ENCODE peak calls at places on chromosome 19, in seven cellular contexts. One of them, this sample, is unnamed.

GRCh38 chr19:52638601-52639000 is 446 bp upstream of the ZNF83 start:
- DNase-seq in DND-41: no peak
- DNase-seq in cardiac fibroblast: no peak
- DNase-seq in fibroblast of lung: peak; percentile 74
- DNase-seq in GOT3: no peak
- DNase-seq in IMR-90: peak; percentile 69
- DNase-seq in NCI-H446 treated with DMSO at 0.1 percent for 48 hours: no peak
- DNase-seq in this sample: peak; percentile 53

GRCh38 chr19:53521373-53522202 is 16.4 kb upstream of the ZNF331 start:
- DNase-seq in DND-41: no peak
- DNase-seq in cardiac fibroblast: no peak
- DNase-seq in fibroblast of lung: no peak
- DNase-seq in GOT3: no peak
- DNase-seq in IMR-90: no peak
- DNase-seq in NCI-H446 treated with DMSO at 0.1 percent for 48 hours: no peak
- DNase-seq in this sample: no peak

GRCh38 chr19:6648141-6648715 is 21.7 kb downstream of the TNFSF14 start:
- DNase-seq in DND-41: no peak
- DNase-seq in cardiac fibroblast: no peak
- DNase-seq in fibroblast of lung: no peak
- DNase-seq in GOT3: no peak
- DNase-seq in IMR-90: no peak
- DNase-seq in NCI-H446 treated with DMSO at 0.1 percent for 48 hours: no peak
- DNase-seq in this sample: no peak

GRCh38 chr19:13526552-13526951 is 20.3 kb upstream of the CACNA1A start:
- DNase-seq in DND-41: peak; percentile 37
- DNase-seq in cardiac fibroblast: peak; percentile 3
- DNase-seq in fibroblast of lung: peak; percentile 1
- DNase-seq in GOT3: no peak
- DNase-seq in IMR-90: peak; percentile 18
- DNase-seq in NCI-H446 treated with DMSO at 0.1 percent for 48 hours: no peak
- DNase-seq in this sample: no peak

GRCh38 chr19:16521715-16522289 is 20.4 kb downstream of the CHERP start:
- DNase-seq in DND-41: no peak
- DNase-seq in cardiac fibroblast: no peak
- DNase-seq in fibroblast of lung: no peak
- DNase-seq in GOT3: no peak
- DNase-seq in IMR-90: no peak
- DNase-seq in NCI-H446 treated with DMSO at 0.1 percent for 48 hours: no peak
- DNase-seq in this sample: no peak

GRCh38 chr19:19061491-19061890 is 2.3 kb upstream of the SLC25A42 start:
- DNase-seq in DND-41: no peak
- DNase-seq in cardiac fibroblast: no peak
- DNase-seq in fibroblast of lung: no peak
- DNase-seq in GOT3: no peak
- DNase-seq in IMR-90: no peak
- DNase-seq in NCI-H446 treated with DMSO at 0.1 percent for 48 hours: no peak
- DNase-seq in this sample: no peak

GRCh38 chr19:10295305-10295846 is 5.6 kb downstream of the ICAM5 start:
- DNase-seq in DND-41: no peak
- DNase-seq in cardiac fibroblast: peak; percentile 42
- DNase-seq in fibroblast of lung: no peak
- DNase-seq in GOT3: no peak
- DNase-seq in IMR-90: no peak
- DNase-seq in NCI-H446 treated with DMSO at 0.1 percent for 48 hours: no peak
- DNase-seq in this sample: no peak

GRCh38 chr19:56839665-56840451 is 668 bp downstream of the PEG3 start:
- DNase-seq in DND-41: no peak
- DNase-seq in cardiac fibroblast: peak; percentile 94
- DNase-seq in fibroblast of lung: peak; percentile 18
- DNase-seq in GOT3: no peak
- DNase-seq in IMR-90: no peak
- DNase-seq in NCI-H446 treated with DMSO at 0.1 percent for 48 hours: no peak
- DNase-seq in this sample: no peak

GRCh38 chr19:35908010-35908441 is at the start of gene TYROBP:
- DNase-seq in DND-41: no peak
- DNase-seq in cardiac fibroblast: no peak
- DNase-seq in fibroblast of lung: no peak
- DNase-seq in GOT3: no peak
- DNase-seq in IMR-90: no peak
- DNase-seq in NCI-H446 treated with DMSO at 0.1 percent for 48 hours: no peak
- DNase-seq in this sample: no peak

GRCh38 chr19:2249010-2249866 is at the start of gene AMH:
- DNase-seq in DND-41: no peak
- DNase-seq in cardiac fibroblast: no peak
- DNase-seq in fibroblast of lung: no peak
- DNase-seq in GOT3: no peak
- DNase-seq in IMR-90: no peak
- DNase-seq in NCI-H446 treated with DMSO at 0.1 percent for 48 hours: no peak
- DNase-seq in this sample: no peak

GRCh38 chr19:5624741-5625140 is 1.9 kb downstream of the SAFB start:
- DNase-seq in DND-41: no peak
- DNase-seq in cardiac fibroblast: no peak
- DNase-seq in fibroblast of lung: no peak
- DNase-seq in GOT3: no peak
- DNase-seq in IMR-90: no peak
- DNase-seq in NCI-H446 treated with DMSO at 0.1 percent for 48 hours: no peak
- DNase-seq in this sample: no peak

GRCh38 chr19:42132851-42133528 is 744 bp upstream of the POU2F2 start:
- DNase-seq in DND-41: peak; percentile 83
- DNase-seq in cardiac fibroblast: peak; percentile 40
- DNase-seq in fibroblast of lung: no peak
- DNase-seq in GOT3: no peak
- DNase-seq in IMR-90: no peak
- DNase-seq in NCI-H446 treated with DMSO at 0.1 percent for 48 hours: peak; percentile 8
- DNase-seq in this sample: peak; percentile 79

GRCh38 chr19:47652285-47652684 is 43.4 kb downstream of the BICRA start:
- DNase-seq in DND-41: no peak
- DNase-seq in cardiac fibroblast: no peak
- DNase-seq in fibroblast of lung: no peak
- DNase-seq in GOT3: no peak
- DNase-seq in IMR-90: no peak
- DNase-seq in NCI-H446 treated with DMSO at 0.1 percent for 48 hours: no peak
- DNase-seq in this sample: no peak

GRCh38 chr19:18446145-18446810 is 8.3 kb upstream of the ISYNA1 start:
- DNase-seq in DND-41: no peak
- DNase-seq in cardiac fibroblast: no peak
- DNase-seq in fibroblast of lung: no peak
- DNase-seq in GOT3: no peak
- DNase-seq in IMR-90: no peak
- DNase-seq in NCI-H446 treated with DMSO at 0.1 percent for 48 hours: no peak
- DNase-seq in this sample: no peak

GRCh38 chr19:58274771-58275199 is 4.0 kb upstream of the ZNF8 start:
- DNase-seq in DND-41: no peak
- DNase-seq in cardiac fibroblast: no peak
- DNase-seq in fibroblast of lung: peak; percentile 65
- DNase-seq in GOT3: no peak
- DNase-seq in IMR-90: peak; percentile 35
- DNase-seq in NCI-H446 treated with DMSO at 0.1 percent for 48 hours: no peak
- DNase-seq in this sample: no peak

GRCh38 chr19:42816901-42817300 is 51.4 kb upstream of the PSG8 start:
- DNase-seq in DND-41: no peak
- DNase-seq in cardiac fibroblast: no peak
- DNase-seq in fibroblast of lung: peak; percentile 3
- DNase-seq in GOT3: no peak
- DNase-seq in IMR-90: peak; percentile 31
- DNase-seq in NCI-H446 treated with DMSO at 0.1 percent for 48 hours: no peak
- DNase-seq in this sample: peak; percentile 4

GRCh38 chr19:18046066-18046718 is 38.2 kb downstream of the ARRDC2 start:
- DNase-seq in DND-41: no peak
- DNase-seq in cardiac fibroblast: peak; percentile 49
- DNase-seq in fibroblast of lung: peak; percentile 73
- DNase-seq in GOT3: no peak
- DNase-seq in IMR-90: peak; percentile 82
- DNase-seq in NCI-H446 treated with DMSO at 0.1 percent for 48 hours: peak; percentile 44
- DNase-seq in this sample: peak; percentile 57

GRCh38 chr19:18233224-18233825 is 7.1 kb upstream of the PDE4C start:
- DNase-seq in DND-41: peak; percentile 64
- DNase-seq in cardiac fibroblast: peak; percentile 52
- DNase-seq in fibroblast of lung: peak; percentile 45
- DNase-seq in GOT3: no peak
- DNase-seq in IMR-90: peak; percentile 39
- DNase-seq in NCI-H446 treated with DMSO at 0.1 percent for 48 hours: no peak
- DNase-seq in this sample: peak; percentile 76

GRCh38 chr19:48325265-48325910 is at the start of gene EMP3:
- DNase-seq in DND-41: peak; percentile 83
- DNase-seq in cardiac fibroblast: peak; percentile 96
- DNase-seq in fibroblast of lung: peak; percentile 91
- DNase-seq in GOT3: peak; percentile 70
- DNase-seq in IMR-90: peak; percentile 92
- DNase-seq in NCI-H446 treated with DMSO at 0.1 percent for 48 hours: no peak
- DNase-seq in this sample: peak; percentile 95

GRCh38 chr19:31146546-31147183 is 202.6 kb downstream of the TSHZ3 start:
- DNase-seq in DND-41: no peak
- DNase-seq in cardiac fibroblast: no peak
- DNase-seq in fibroblast of lung: no peak
- DNase-seq in GOT3: no peak
- DNase-seq in IMR-90: no peak
- DNase-seq in NCI-H446 treated with DMSO at 0.1 percent for 48 hours: no peak
- DNase-seq in this sample: no peak

GRCh38 chr19:35068941-35069634 is 27.6 kb downstream of the HPN start:
- DNase-seq in DND-41: no peak
- DNase-seq in cardiac fibroblast: no peak
- DNase-seq in fibroblast of lung: no peak
- DNase-seq in GOT3: no peak
- DNase-seq in IMR-90: no peak
- DNase-seq in NCI-H446 treated with DMSO at 0.1 percent for 48 hours: no peak
- DNase-seq in this sample: no peak

GRCh38 chr19:54192972-54193371 is 1.9 kb downstream of the TSEN34 start:
- DNase-seq in DND-41: no peak
- DNase-seq in cardiac fibroblast: no peak
- DNase-seq in fibroblast of lung: no peak
- DNase-seq in GOT3: no peak
- DNase-seq in IMR-90: no peak
- DNase-seq in NCI-H446 treated with DMSO at 0.1 percent for 48 hours: no peak
- DNase-seq in this sample: no peak

GRCh38 chr19:6213266-6213595 is 66.5 kb downstream of the MLLT1 start:
- DNase-seq in DND-41: no peak
- DNase-seq in cardiac fibroblast: no peak
- DNase-seq in fibroblast of lung: no peak
- DNase-seq in GOT3: no peak
- DNase-seq in IMR-90: no peak
- DNase-seq in NCI-H446 treated with DMSO at 0.1 percent for 48 hours: no peak
- DNase-seq in this sample: no peak

GRCh38 chr19:50794778-50795664 is 4.8 kb downstream of the ACP4 start:
- DNase-seq in DND-41: peak; percentile 63
- DNase-seq in cardiac fibroblast: no peak
- DNase-seq in fibroblast of lung: no peak
- DNase-seq in GOT3: no peak
- DNase-seq in IMR-90: no peak
- DNase-seq in NCI-H446 treated with DMSO at 0.1 percent for 48 hours: no peak
- DNase-seq in this sample: no peak

GRCh38 chr19:2428027-2428690 is 773 bp upstream of the TIMM13 start:
- DNase-seq in DND-41: no peak
- DNase-seq in cardiac fibroblast: no peak
- DNase-seq in fibroblast of lung: peak; percentile 24
- DNase-seq in GOT3: no peak
- DNase-seq in IMR-90: peak; percentile 8
- DNase-seq in NCI-H446 treated with DMSO at 0.1 percent for 48 hours: no peak
- DNase-seq in this sample: no peak

GRCh38 chr19:30712428-30713151 is 340.4 kb downstream of the ZNF536 start:
- DNase-seq in DND-41: no peak
- DNase-seq in cardiac fibroblast: no peak
- DNase-seq in fibroblast of lung: no peak
- DNase-seq in GOT3: no peak
- DNase-seq in IMR-90: no peak
- DNase-seq in NCI-H446 treated with DMSO at 0.1 percent for 48 hours: no peak
- DNase-seq in this sample: no peak

This sample was measured in hepatic stellate cell.